ENCODE peak calls at places on chromosomes 2 and 18, in four cellular contexts. Z is GM12878, S is A549, P is K562. B is an unnamed sample.

GRCh38 chr18:5417342-5417741 is 121.8 kb upstream of the ZBTB14 start:
- DNase-seq in P (no peak), S (no peak), Z (no peak), B (peak)

GRCh38 chr2:31384351-31384750 is 30.2 kb downstream of the XDH start:
- DNase-seq in P (no peak), Z (no peak), S (peak), B (peak)

GRCh38 chr2:227016894-227017293 is 147.1 kb downstream of the COL4A4 start:
- DNase-seq in S (no peak), Z (no peak), P (no peak), B (no peak)

GRCh38 chr2:64838817-64839216 is 150.4 kb upstream of the SLC1A4 start:
- DNase-seq in S (peak), P (no peak), Z (no peak), B (peak)

GRCh38 chr2:127082974-127083373 is 24.0 kb downstream of the BIN1 start:
- DNase-seq in Z (no peak), S (no peak), P (no peak), B (peak)

GRCh38 chr2:103959174-103960125 is 894.5 kb upstream of the POU3F3 start:
- DNase-seq in P (peak), Z (no peak), S (peak), B (peak)

GRCh38 chr18:183769-184168 is 25.4 kb downstream of the USP14 start:
- DNase-seq in Z (no peak), P (peak), S (no peak), B (no peak)

GRCh38 chr2:137888845-137889244 is 75.4 kb upstream of the HNMT start:
- DNase-seq in S (peak), P (peak), Z (no peak), B (peak)

GRCh38 chr18:79200546-79201268 is 131.5 kb downstream of the ATP9B start:
- DNase-seq in P (no peak), S (no peak), Z (no peak), B (peak)

GRCh38 chr18:26863122-26863879 is 2.2 kb downstream of the AQP4 start:
- DNase-seq in Z (no peak), S (peak), P (no peak), B (no peak)

GRCh38 chr2:55157474-55157884 is 74.6 kb downstream of the CLHC1 start:
- DNase-seq in Z (no peak), S (no peak), P (peak), B (no peak)
- TF ChIP-seq CTCF in Z (no peak), S (no peak), P (no peak), B (no peak)

GRCh38 chr2:85066874-85067351 is 66.3 kb upstream of the TCF7L1 start:
- DNase-seq in S (peak), Z (no peak), P (peak), B (peak)

GRCh38 chr2:85064927-85065630 is 68.1 kb upstream of the TCF7L1 start:
- DNase-seq in P (no peak), S (no peak), Z (no peak), B (no peak)

GRCh38 chr2:85063981-85064599 is 69.1 kb upstream of the TCF7L1 start:
- DNase-seq in P (no peak), Z (no peak), S (no peak), B (no peak)

GRCh38 chr2:85062565-85062964 is 70.6 kb upstream of the TCF7L1 start:
- DNase-seq in Z (no peak), S (no peak), P (no peak), B (no peak)

DNA sequence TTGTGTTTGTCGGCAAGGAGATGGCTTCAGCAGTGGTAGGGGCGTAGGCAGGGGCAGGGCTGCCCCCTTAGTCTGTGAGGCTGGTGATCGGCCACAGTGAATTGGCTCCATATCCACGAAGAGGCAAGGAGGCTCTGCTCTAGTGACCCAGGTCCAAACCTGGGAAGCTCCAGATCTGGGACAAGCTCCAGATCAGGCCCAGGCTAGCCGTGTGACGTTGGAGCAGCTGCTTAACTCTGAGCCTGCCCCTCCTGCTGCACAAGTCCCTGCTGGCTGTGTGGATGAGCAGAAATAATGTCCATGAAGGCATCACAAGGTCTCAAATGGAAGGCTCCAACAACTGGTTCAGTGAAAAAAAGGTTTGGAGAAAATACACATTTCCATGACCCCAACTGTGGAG is 67.2 kb upstream of the TCF7L1 start:
- DNase-seq in S (no peak), P (no peak), Z (no peak), B (no peak)
- TF ChIP-seq MYC in S (no peak), P (no peak), Z (no peak), B (no peak)

GRCh38 chr2:232418466-232419244 is 12.0 kb downstream of the ALPG start:
- DNase-seq in S (no peak), P (no peak), Z (no peak), B (peak)
- TF ChIP-seq MAX in S (no peak), P (no peak), Z (no peak), B (no peak)

GRCh38 chr2:189177441-189177840 is 2.1 kb downstream of the COL5A2 start:
- DNase-seq in Z (no peak), P (no peak), S (no peak), B (no peak)

GRCh38 chr2:189178007-189178406 is 1.6 kb downstream of the COL5A2 start:
- DNase-seq in S (peak), P (no peak), Z (no peak), B (no peak)

GRCh38 chr2:189175869-189176431 is 3.6 kb downstream of the COL5A2 start:
- DNase-seq in Z (no peak), P (no peak), S (no peak), B (no peak)

GRCh38 chr2:189168876-189169499 is 10.6 kb downstream of the COL5A2 start:
- DNase-seq in S (no peak), Z (no peak), P (no peak), B (no peak)

DNA sequence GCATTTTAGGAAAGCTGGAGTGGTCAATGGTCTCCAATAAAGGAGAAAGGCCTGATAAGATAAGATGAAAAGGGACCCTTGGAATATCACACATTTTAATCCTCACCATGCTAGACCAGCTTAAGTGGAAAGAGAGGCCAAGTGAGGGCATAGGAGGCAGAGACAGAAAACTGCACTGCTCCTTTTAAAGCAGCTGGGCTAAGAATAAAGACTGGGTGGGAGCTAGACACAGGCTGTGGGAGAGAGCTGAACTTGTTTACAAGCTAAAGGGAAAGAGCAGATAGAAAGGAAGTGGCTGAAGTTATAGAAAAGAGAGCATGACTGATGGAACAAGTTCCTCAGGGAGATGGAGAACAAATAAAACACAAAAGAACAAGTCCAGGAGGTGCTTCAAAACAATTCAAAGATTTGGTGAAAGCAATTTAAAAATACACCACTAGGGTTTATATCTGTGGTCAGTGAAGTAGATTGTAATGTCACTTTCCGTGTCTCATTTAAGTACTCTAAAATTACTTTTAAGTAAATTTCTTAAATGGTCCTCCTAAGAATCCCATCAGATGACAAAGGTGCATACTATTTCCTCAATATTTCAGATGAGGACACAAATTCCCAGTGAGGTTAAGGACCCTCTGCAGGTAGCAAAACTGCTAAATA is 7.5 kb downstream of the COL5A2 start:
- DNase-seq in P (no peak), S (no peak), Z (no peak), B (no peak)
- TF ChIP-seq CTCF in P (no peak), S (no peak), Z (no peak), B (no peak)

GRCh38 chr2:121925466-121925865 is 170.0 kb downstream of the TSN start:
- DNase-seq in Z (no peak), P (no peak), S (no peak), B (no peak)
- TF ChIP-seq MYC in Z (no peak), P (no peak), S (no peak), B (no peak)

GRCh38 chr2:200861617-200862016 is 2.8 kb downstream of the CLK1 start:
- DNase-seq in Z (no peak), S (no peak), P (no peak), B (no peak)

GRCh38 chr2:200865736-200865995 is 1.2 kb upstream of the CLK1 start:
- DNase-seq in Z (no peak), P (no peak), S (no peak), B (no peak)

GRCh38 chr2:200863655-200864205 is 728 bp downstream of the CLK1 start:
- DNase-seq in Z (no peak), P (no peak), S (peak), B (no peak)

GRCh38 chr2:200862532-200863000 is 1.9 kb downstream of the CLK1 start:
- DNase-seq in S (peak), P (no peak), Z (peak), B (peak)

DNA sequence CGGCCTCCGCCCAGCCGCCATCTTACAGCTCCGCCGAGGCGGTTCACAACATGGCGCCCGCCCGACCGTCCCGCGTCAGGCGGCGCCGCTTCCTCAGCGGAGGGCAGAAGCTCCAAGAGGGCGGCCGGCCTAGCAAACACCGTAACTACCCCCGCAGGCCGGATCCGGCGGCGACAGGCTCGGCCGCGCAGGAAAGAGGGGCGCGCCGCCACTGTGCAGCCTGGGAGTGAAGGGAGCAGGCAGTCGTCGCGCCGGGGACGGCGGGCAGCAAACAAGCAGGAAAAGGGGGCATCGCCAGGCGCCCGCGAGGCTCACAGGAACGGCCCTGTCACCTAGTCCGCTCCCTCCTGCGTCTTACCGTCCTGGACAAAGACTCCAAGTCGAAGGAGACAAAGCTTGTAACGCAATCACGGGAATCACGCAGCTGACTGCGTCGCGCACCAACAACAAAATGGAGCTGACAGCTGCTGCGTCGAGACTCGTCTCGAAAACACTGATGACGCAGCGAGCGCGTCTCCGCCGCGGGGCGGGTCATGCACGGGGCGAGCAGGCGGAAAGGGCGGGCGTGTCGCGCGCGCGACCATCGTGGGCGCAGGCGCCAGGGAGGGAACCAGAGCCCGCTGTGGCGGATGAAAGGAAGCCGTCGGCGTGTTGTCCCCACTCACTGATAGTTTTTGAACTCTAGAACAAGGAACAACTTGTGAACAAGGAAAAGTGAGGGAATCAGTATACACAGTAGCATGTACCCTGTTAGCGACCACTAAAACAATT is at the start of gene CLK1:
- DNase-seq in Z (peak), P (peak), S (peak), B (peak)
- TF ChIP-seq MAX in Z (peak), P (peak), S (peak), B (peak)

GRCh38 chr18:13984080-13984479 is 68.7 kb upstream of the MC2R start:
- DNase-seq in P (no peak), Z (no peak), S (no peak), B (no peak)

GRCh38 chr18:13987956-13988355 is 72.6 kb upstream of the MC2R start:
- DNase-seq in Z (no peak), P (no peak), S (no peak), B (no peak)

GRCh38 chr18:13983506-13983905 is 68.2 kb upstream of the MC2R start:
- DNase-seq in S (no peak), Z (no peak), P (no peak), B (no peak)

GRCh38 chr18:13982136-13982535 is 66.8 kb upstream of the MC2R start:
- DNase-seq in S (no peak), Z (no peak), P (no peak), B (peak)
- TF ChIP-seq CTCF in S (no peak), Z (no peak), P (no peak), B (no peak)

B was measured in NB4.